ENCODE peak calls at places on chromosomes 11 and 22, in six cellular contexts. D is transverse colon, A is colonic mucosa, I is adrenal gland, W is osteoblast, T is lower leg skin. G is an unnamed sample.
A peak's percentile ranks its signal among the peaks of the same experiment; 100 is the strongest.

GRCh38 chr11:66885469-66886316 is 28.8 kb downstream of the LRFN4 start:
- DNase-seq in A (no peak), D (no peak), W (peak; percentile 52), T (no peak), I (no peak), G (peak; percentile 81)

GRCh38 chr11:86743223-86744118 is 56.9 kb upstream of the PRSS23 start:
- DNase-seq in D (peak; percentile 26), T (peak; percentile 87), W (peak; percentile 85), A (peak; percentile 27), I (peak; percentile 76), G (peak; percentile 57)

GRCh38 chr22:32020117-32020516 is 22.9 kb upstream of the SLC5A1 start:
- DNase-seq in D (no peak), I (no peak), T (no peak), A (no peak), W (no peak), G (no peak)

GRCh38 chr11:1928891-1929541 is 9.5 kb downstream of the TNNT3 start:
- DNase-seq in A (no peak), W (peak; percentile 38), T (no peak), I (no peak), D (no peak), G (no peak)

GRCh38 chr22:30804626-30805025 is 110.0 kb downstream of the OSBP2 start:
- DNase-seq in W (no peak), I (no peak), T (no peak), A (no peak), D (no peak), G (no peak)

GRCh38 chr11:12764187-12764914 is 90.1 kb downstream of the TEAD1 start:
- DNase-seq in T (no peak), I (no peak), D (no peak), A (no peak), W (no peak), G (peak; percentile 73)

GRCh38 chr11:28058333-28058732 is 49.6 kb downstream of the KIF18A start:
- DNase-seq in I (no peak), W (no peak), A (no peak), T (no peak), D (no peak), G (no peak)

GRCh38 chr11:15565846-15566245 is 451.1 kb downstream of the INSC start:
- DNase-seq in A (no peak), T (peak; percentile 81), I (no peak), W (no peak), D (no peak), G (peak; percentile 29)

GRCh38 chr11:109914038-109914437 is 179.2 kb upstream of the ZC3H12C start:
- DNase-seq in T (no peak), I (no peak), D (no peak), W (no peak), A (no peak), G (no peak)

GRCh38 chr22:27348634-27349033 is 452.9 kb downstream of the MN1 start:
- DNase-seq in I (no peak), D (no peak), A (no peak), W (no peak), T (no peak), G (no peak)

GRCh38 chr11:57071829-57072228 is 83.1 kb downstream of the OR5AK2 start:
- DNase-seq in W (no peak), T (no peak), A (no peak), D (no peak), I (no peak), G (no peak)

GRCh38 chr11:62143727-62144126 is 19.9 kb downstream of the INCENP start:
- DNase-seq in D (no peak), T (peak; percentile 53), I (no peak), W (peak; percentile 65), A (peak; percentile 16), G (no peak)

GRCh38 chr11:133078591-133079179 is 453.6 kb downstream of the OPCML start:
- DNase-seq in I (no peak), W (peak; percentile 80), D (peak; percentile 20), T (no peak), A (no peak), G (peak; percentile 56)

GRCh38 chr11:124285610-124286344 is 28.0 kb downstream of the OR8D1 start:
- DNase-seq in T (no peak), D (no peak), A (no peak), I (no peak), W (no peak), G (no peak)

GRCh38 chr22:26617251-26618199 is at the start of gene CRYBB1:
- DNase-seq in D (peak; percentile 16), W (peak; percentile 68), A (no peak), T (no peak), I (no peak), G (no peak)

GRCh38 chr11:587978-588380 is 11.7 kb downstream of the PHRF1 start:
- DNase-seq in D (no peak), W (peak; percentile 95), A (no peak), T (no peak), I (peak; percentile 85), G (no peak)

GRCh38 chr22:22995166-22995565 is 75.2 kb upstream of the GNAZ start:
- DNase-seq in A (no peak), W (no peak), D (no peak), I (no peak), T (no peak), G (no peak)

GRCh38 chr11:67345247-67345948 is 7.9 kb downstream of the POLD4 start:
- DNase-seq in D (peak; percentile 44), T (no peak), W (no peak), A (no peak), I (no peak), G (no peak)

GRCh38 chr11:104968856-104969776 is 742 bp upstream of the CASP4 start:
- DNase-seq in A (peak; percentile 31), T (peak; percentile 86), W (peak; percentile 37), I (peak; percentile 28), D (peak; percentile 10), G (peak; percentile 25)

GRCh38 chr11:1345752-1346513 is 36.5 kb upstream of the TOLLIP start:
- DNase-seq in W (no peak), D (no peak), T (peak; percentile 62), A (peak; percentile 7), I (no peak), G (no peak)

GRCh38 chr11:73315288-73316020 is 7.4 kb downstream of the ARHGEF17 start:
- DNase-seq in W (no peak), D (no peak), T (no peak), A (no peak), I (no peak), G (no peak)
- H3K4me3 ChIP-seq in W (peak overlapping the region; percentile 89), D (no peak overlapping the region), T (no peak overlapping the region), A (no peak overlapping the region), I (no peak overlapping the region), G (no peak overlapping the region)

DNA sequence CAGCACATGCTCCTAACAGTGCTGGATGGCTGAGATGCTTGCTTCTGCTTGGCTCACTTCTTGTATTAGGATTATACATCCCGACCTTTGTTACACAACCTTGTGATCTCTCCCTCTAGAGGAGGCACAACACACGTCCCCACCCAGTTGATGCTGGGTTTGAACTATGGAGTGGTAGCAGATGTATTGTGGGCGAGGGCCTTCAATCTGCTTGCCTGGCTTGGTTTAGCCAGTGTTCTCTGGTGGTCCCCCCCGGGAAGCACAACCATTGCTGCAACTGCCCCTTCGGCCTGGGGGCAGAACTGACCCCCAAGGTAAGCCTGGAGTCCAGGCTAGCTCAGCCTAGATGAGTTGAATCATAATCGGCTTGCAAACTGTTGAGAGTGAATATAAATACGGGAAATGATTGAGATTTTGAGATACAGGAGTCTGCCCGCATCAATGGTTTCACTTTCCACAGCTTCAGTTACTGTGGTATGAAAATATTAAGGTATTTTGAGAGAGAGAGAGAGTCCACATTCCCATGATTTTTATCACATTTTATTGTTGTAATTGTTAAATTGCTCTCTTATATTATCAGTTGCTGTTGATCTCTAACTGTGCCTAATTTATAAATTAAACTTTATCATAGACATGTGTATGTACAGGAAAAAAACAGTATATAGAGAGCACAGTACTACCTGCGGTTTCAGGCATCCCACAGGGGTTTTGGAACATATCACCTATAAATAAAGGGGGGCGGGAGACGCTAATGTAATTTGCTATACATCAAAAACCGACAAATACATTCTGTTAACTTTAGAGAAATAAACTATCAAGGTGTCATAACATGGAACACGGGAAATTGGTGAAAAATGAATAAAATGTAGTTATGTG is 482.0 kb upstream of the B3GAT1 start:
- DNase-seq in T (no peak), W (no peak), A (no peak), I (no peak), D (no peak), G (no peak)
- H3K4me3 ChIP-seq in T (no peak overlapping the region), W (no peak overlapping the region), A (no peak overlapping the region), I (no peak overlapping the region), D (no peak overlapping the region), G (no peak overlapping the region)

GRCh38 chr22:20395181-20395896 is 1.4 kb downstream of the ZNF74 start:
- DNase-seq in D (no peak), A (no peak), T (peak; percentile 79), I (no peak), W (no peak), G (no peak)

GRCh38 chr22:20391222-20391621 is 2.7 kb upstream of the ZNF74 start:
- DNase-seq in D (no peak), T (peak; percentile 68), A (no peak), I (no peak), W (no peak), G (no peak)

GRCh38 chr22:20395897-20396287 is 1.9 kb downstream of the ZNF74 start:
- DNase-seq in W (no peak), A (no peak), D (no peak), I (no peak), T (no peak), G (no peak)

GRCh38 chr22:20392983-20393704 is 807 bp upstream of the ZNF74 start:
- DNase-seq in W (no peak), D (no peak), T (peak; percentile 64), I (no peak), A (no peak), G (no peak)

GRCh38 chr22:20393705-20394476 is at the start of gene ZNF74:
- DNase-seq in I (peak; percentile 86), D (peak; percentile 91), T (peak; percentile 97), A (peak; percentile 88), W (peak; percentile 98), G (peak; percentile 91)
- H3K4me3 ChIP-seq in I (peak within 1 kb of the TSS; percentile 62), D (peak within 1 kb of the TSS; percentile 79), T (peak within 1 kb of the TSS; percentile 59), A (peak within 1 kb of the TSS; percentile 88), W (peak within 1 kb of the TSS; percentile 93), G (peak within 1 kb of the TSS; percentile 75)

GRCh38 chr22:40679964-40680818 is 907 bp downstream of the MCHR1 start:
- DNase-seq in W (no peak), I (no peak), A (no peak), T (no peak), D (no peak), G (peak; percentile 54)
- H3K4me3 ChIP-seq in W (peak overlapping the region; percentile 70), I (no peak overlapping the region), A (no peak overlapping the region), T (no peak overlapping the region), D (no peak overlapping the region), G (peak overlapping the region; percentile 79)

GRCh38 chr22:46286941-46287872 is 9.5 kb upstream of the GTSE1 start:
- DNase-seq in A (no peak), I (no peak), T (peak; percentile 83), D (no peak), W (peak; percentile 74), G (no peak)
- H3K4me3 ChIP-seq in A (no peak overlapping the region), I (no peak overlapping the region), T (no peak overlapping the region), D (no peak overlapping the region), W (no peak overlapping the region), G (no peak overlapping the region)

GRCh38 chr11:9613118-9613829 is 39.8 kb downstream of the WEE1 start:
- DNase-seq in A (peak; percentile 97), I (peak; percentile 95), D (peak; percentile 95), T (peak; percentile 99), W (peak; percentile 94), G (peak; percentile 88)
- H3K4me3 ChIP-seq in A (peak overlapping the region; percentile 48), I (no peak overlapping the region), D (peak overlapping the region; percentile 36), T (peak overlapping the region; percentile 27), W (peak overlapping the region; percentile 72), G (peak overlapping the region; percentile 70)

GRCh38 chr11:71999360-71999759 is 651 bp downstream of the IL18BP start:
- DNase-seq in W (peak; percentile 89), D (no peak), T (no peak), A (no peak), I (no peak), G (no peak)
- H3K4me3 ChIP-seq in W (peak overlapping the region; percentile 41), D (peak overlapping the region; percentile 1), T (no peak overlapping the region), A (no peak overlapping the region), I (no peak overlapping the region), G (no peak overlapping the region)

G was measured in BE2C.